ENCODE peak calls at places on chromosomes 5 and 9, in nine cellular contexts. B, N, D, K, A, O, Z, S and V are unnamed samples.

GRCh38 chr9:16653491-16654407 is 216.7 kb downstream of the BNC2 start:
- DNase-seq in B (no peak), N (no peak), D (no peak), K (peak; percentile 9), A (no peak), O (peak; percentile 43), Z (no peak), S (no peak), V (no peak)

GRCh38 chr9:90965141-90965910 is 163.7 kb downstream of the SYK start:
- DNase-seq in B (no peak), N (no peak), D (no peak), K (no peak), A (no peak), O (peak; percentile 26), Z (no peak), S (no peak), V (no peak)

GRCh38 chr9:138072161-138072842 is 194.7 kb downstream of the CACNA1B start:
- DNase-seq in B (no peak), N (no peak), D (no peak), K (no peak), A (no peak), O (no peak), Z (peak; percentile 82), S (no peak), V (no peak)

GRCh38 chr5:151585970-151586369 is 5.2 kb downstream of the FAT2 start:
- DNase-seq in B (peak; percentile 23), N (no peak), D (no peak), K (no peak), A (no peak), O (no peak), Z (no peak), S (peak; percentile 90), V (no peak)

GRCh38 chr9:94443039-94443722 is 111.7 kb upstream of the PCAT7 start:
- DNase-seq in B (peak; percentile 10), N (no peak), D (no peak), K (peak; percentile 18), A (no peak), O (no peak), Z (no peak), S (no peak), V (no peak)

GRCh38 chr9:755454-756381 is 85.8 kb upstream of the DMRT1 start:
- DNase-seq in B (peak; percentile 96), N (no peak), D (peak; percentile 19), K (no peak), A (peak; percentile 87), O (no peak), Z (no peak), S (peak; percentile 98), V (peak; percentile 63)

GRCh38 chr9:121990600-121991304 is 102.4 kb downstream of the TTLL11 start:
- DNase-seq in B (no peak), N (no peak), D (no peak), K (no peak), A (no peak), O (no peak), Z (no peak), S (no peak), V (no peak)

GRCh38 chr9:13160051-13160450 is 119.4 kb downstream of the MPDZ start:
- DNase-seq in B (no peak), N (no peak), D (no peak), K (no peak), A (no peak), O (no peak), Z (no peak), S (no peak), V (no peak)

GRCh38 chr5:108917596-108917995 is 169.9 kb downstream of the FER start:
- DNase-seq in B (peak; percentile 8), N (no peak), D (no peak), K (no peak), A (no peak), O (no peak), Z (no peak), S (no peak), V (no peak)

GRCh38 chr9:98500337-98500919 is 208.3 kb downstream of the GABBR2 start:
- DNase-seq in B (no peak), N (no peak), D (no peak), K (no peak), A (no peak), O (no peak), Z (no peak), S (no peak), V (no peak)

GRCh38 chr9:34384368-34385165 is 7.9 kb upstream of the MYORG start:
- DNase-seq in B (no peak), N (no peak), D (peak; percentile 61), K (no peak), A (no peak), O (no peak), Z (no peak), S (no peak), V (no peak)

GRCh38 chr9:92846662-92847145 is 31.1 kb downstream of the ZNF484 start:
- DNase-seq in B (no peak), N (no peak), D (no peak), K (no peak), A (no peak), O (no peak), Z (no peak), S (peak; percentile 1), V (no peak)

GRCh38 chr5:112412370-112412769 is 6.7 kb downstream of the EPB41L4A start:
- DNase-seq in B (no peak), N (no peak), D (no peak), K (no peak), A (no peak), O (no peak), Z (no peak), S (no peak), V (no peak)

GRCh38 chr9:134268308-134268724 is 57.9 kb upstream of the RXRA start:
- DNase-seq in B (no peak), N (no peak), D (no peak), K (no peak), A (no peak), O (no peak), Z (no peak), S (no peak), V (no peak)